ENCODE peak calls at places on chromosomes 11 and 22, in nine cellular contexts. One of them, this sample, is unnamed.

GRCh38 chr11:19232910-19233503 is 7.7 kb downstream of the E2F8 start:
- ATAC-seq in left ventricle myocardium superior: no peak
- ATAC-seq in A549: peak
- ATAC-seq in pancreas: no peak
- ATAC-seq in CD8-positive, alpha-beta T cell: no peak
- ATAC-seq in activated CD8-positive, alpha-beta T cell treated with anti-CD3 and anti-CD28 coated beads for 36 hours: no peak
- ATAC-seq in right cardiac atrium: peak
- ATAC-seq in CD4-positive, alpha-beta T cell: no peak
- ATAC-seq in activated CD4-positive, alpha-beta T cell treated with anti-CD3 and anti-CD28 coated beads for 36 hours: no peak
- ATAC-seq in this sample: no peak

GRCh38 chr22:40070701-40071100 is 75.9 kb downstream of the FAM83F start:
- ATAC-seq in activated CD4-positive, alpha-beta T cell treated with anti-CD3 and anti-CD28 coated beads for 36 hours: peak
- ATAC-seq in CD8-positive, alpha-beta T cell: no peak
- ATAC-seq in pancreas: no peak
- ATAC-seq in CD4-positive, alpha-beta T cell: no peak
- ATAC-seq in left ventricle myocardium superior: peak
- ATAC-seq in activated CD8-positive, alpha-beta T cell treated with anti-CD3 and anti-CD28 coated beads for 36 hours: peak
- ATAC-seq in A549: no peak
- ATAC-seq in right cardiac atrium: peak
- ATAC-seq in this sample: peak

GRCh38 chr11:36564376-36565032 is 3.3 kb upstream of the RAG1 start:
- ATAC-seq in activated CD8-positive, alpha-beta T cell treated with anti-CD3 and anti-CD28 coated beads for 36 hours: peak
- ATAC-seq in A549: peak
- ATAC-seq in right cardiac atrium: peak
- ATAC-seq in left ventricle myocardium superior: peak
- ATAC-seq in activated CD4-positive, alpha-beta T cell treated with anti-CD3 and anti-CD28 coated beads for 36 hours: peak
- ATAC-seq in CD4-positive, alpha-beta T cell: peak
- ATAC-seq in pancreas: peak
- ATAC-seq in CD8-positive, alpha-beta T cell: peak
- ATAC-seq in this sample: no peak

GRCh38 chr11:88656960-88657738 is 319.6 kb upstream of the CTSC start:
- ATAC-seq in CD8-positive, alpha-beta T cell: no peak
- ATAC-seq in A549: no peak
- ATAC-seq in activated CD8-positive, alpha-beta T cell treated with anti-CD3 and anti-CD28 coated beads for 36 hours: no peak
- ATAC-seq in pancreas: no peak
- ATAC-seq in CD4-positive, alpha-beta T cell: no peak
- ATAC-seq in left ventricle myocardium superior: no peak
- ATAC-seq in activated CD4-positive, alpha-beta T cell treated with anti-CD3 and anti-CD28 coated beads for 36 hours: no peak
- ATAC-seq in right cardiac atrium: no peak
- ATAC-seq in this sample: no peak

GRCh38 chr11:77418155-77418980 is 55.5 kb downstream of the PAK1 start:
- ATAC-seq in pancreas: no peak
- ATAC-seq in CD4-positive, alpha-beta T cell: no peak
- ATAC-seq in activated CD4-positive, alpha-beta T cell treated with anti-CD3 and anti-CD28 coated beads for 36 hours: no peak
- ATAC-seq in activated CD8-positive, alpha-beta T cell treated with anti-CD3 and anti-CD28 coated beads for 36 hours: peak
- ATAC-seq in left ventricle myocardium superior: no peak
- ATAC-seq in CD8-positive, alpha-beta T cell: no peak
- ATAC-seq in right cardiac atrium: no peak
- ATAC-seq in A549: no peak
- ATAC-seq in this sample: no peak

GRCh38 chr11:26188559-26188958 is 143.4 kb upstream of the ANO3 start:
- ATAC-seq in activated CD4-positive, alpha-beta T cell treated with anti-CD3 and anti-CD28 coated beads for 36 hours: no peak
- ATAC-seq in A549: no peak
- ATAC-seq in CD8-positive, alpha-beta T cell: no peak
- ATAC-seq in right cardiac atrium: peak
- ATAC-seq in CD4-positive, alpha-beta T cell: no peak
- ATAC-seq in pancreas: no peak
- ATAC-seq in left ventricle myocardium superior: peak
- ATAC-seq in activated CD8-positive, alpha-beta T cell treated with anti-CD3 and anti-CD28 coated beads for 36 hours: no peak
- ATAC-seq in this sample: no peak

GRCh38 chr11:42958635-42959034 is 353.2 kb upstream of the API5 start:
- ATAC-seq in left ventricle myocardium superior: no peak
- ATAC-seq in CD4-positive, alpha-beta T cell: no peak
- ATAC-seq in pancreas: no peak
- ATAC-seq in activated CD8-positive, alpha-beta T cell treated with anti-CD3 and anti-CD28 coated beads for 36 hours: no peak
- ATAC-seq in activated CD4-positive, alpha-beta T cell treated with anti-CD3 and anti-CD28 coated beads for 36 hours: no peak
- ATAC-seq in right cardiac atrium: no peak
- ATAC-seq in CD8-positive, alpha-beta T cell: no peak
- ATAC-seq in A549: no peak
- ATAC-seq in this sample: no peak

GRCh38 chr11:23723861-23724260 is 773.0 kb upstream of the LUZP2 start:
- ATAC-seq in CD8-positive, alpha-beta T cell: no peak
- ATAC-seq in left ventricle myocardium superior: no peak
- ATAC-seq in pancreas: no peak
- ATAC-seq in activated CD8-positive, alpha-beta T cell treated with anti-CD3 and anti-CD28 coated beads for 36 hours: no peak
- ATAC-seq in activated CD4-positive, alpha-beta T cell treated with anti-CD3 and anti-CD28 coated beads for 36 hours: no peak
- ATAC-seq in A549: no peak
- ATAC-seq in CD4-positive, alpha-beta T cell: no peak
- ATAC-seq in right cardiac atrium: no peak
- ATAC-seq in this sample: no peak

GRCh38 chr11:45745065-45745811 is 59.7 kb upstream of the SLC35C1 start:
- ATAC-seq in CD4-positive, alpha-beta T cell: no peak
- ATAC-seq in right cardiac atrium: peak
- ATAC-seq in A549: no peak
- ATAC-seq in left ventricle myocardium superior: peak
- ATAC-seq in activated CD8-positive, alpha-beta T cell treated with anti-CD3 and anti-CD28 coated beads for 36 hours: no peak
- ATAC-seq in pancreas: peak
- ATAC-seq in activated CD4-positive, alpha-beta T cell treated with anti-CD3 and anti-CD28 coated beads for 36 hours: no peak
- ATAC-seq in CD8-positive, alpha-beta T cell: no peak
- ATAC-seq in this sample: no peak

GRCh38 chr11:75718406-75719088 is 909 bp downstream of the MOGAT2 start:
- ATAC-seq in CD8-positive, alpha-beta T cell: no peak
- ATAC-seq in activated CD8-positive, alpha-beta T cell treated with anti-CD3 and anti-CD28 coated beads for 36 hours: no peak
- ATAC-seq in A549: no peak
- ATAC-seq in pancreas: peak
- ATAC-seq in activated CD4-positive, alpha-beta T cell treated with anti-CD3 and anti-CD28 coated beads for 36 hours: no peak
- ATAC-seq in right cardiac atrium: no peak
- ATAC-seq in CD4-positive, alpha-beta T cell: no peak
- ATAC-seq in left ventricle myocardium superior: no peak
- ATAC-seq in this sample: no peak

GRCh38 chr11:34915136-34916013 is 804 bp downstream of the APIP start:
- ATAC-seq in A549: no peak
- ATAC-seq in left ventricle myocardium superior: peak
- ATAC-seq in CD8-positive, alpha-beta T cell: peak
- ATAC-seq in right cardiac atrium: peak
- ATAC-seq in activated CD8-positive, alpha-beta T cell treated with anti-CD3 and anti-CD28 coated beads for 36 hours: peak
- ATAC-seq in CD4-positive, alpha-beta T cell: peak
- ATAC-seq in pancreas: no peak
- ATAC-seq in activated CD4-positive, alpha-beta T cell treated with anti-CD3 and anti-CD28 coated beads for 36 hours: no peak
- ATAC-seq in this sample: no peak

GRCh38 chr11:94151903-94152677 is 23.4 kb downstream of the PANX1 start:
- ATAC-seq in A549: peak
- ATAC-seq in left ventricle myocardium superior: peak
- ATAC-seq in CD8-positive, alpha-beta T cell: no peak
- ATAC-seq in right cardiac atrium: peak
- ATAC-seq in activated CD8-positive, alpha-beta T cell treated with anti-CD3 and anti-CD28 coated beads for 36 hours: peak
- ATAC-seq in activated CD4-positive, alpha-beta T cell treated with anti-CD3 and anti-CD28 coated beads for 36 hours: peak
- ATAC-seq in CD4-positive, alpha-beta T cell: no peak
- ATAC-seq in pancreas: peak
- ATAC-seq in this sample: peak

GRCh38 chr11:30914143-30914762 is 328.1 kb upstream of the MPPED2 start:
- ATAC-seq in left ventricle myocardium superior: peak
- ATAC-seq in right cardiac atrium: peak
- ATAC-seq in pancreas: peak
- ATAC-seq in CD4-positive, alpha-beta T cell: no peak
- ATAC-seq in A549: peak
- ATAC-seq in activated CD8-positive, alpha-beta T cell treated with anti-CD3 and anti-CD28 coated beads for 36 hours: no peak
- ATAC-seq in CD8-positive, alpha-beta T cell: no peak
- ATAC-seq in activated CD4-positive, alpha-beta T cell treated with anti-CD3 and anti-CD28 coated beads for 36 hours: peak
- ATAC-seq in this sample: no peak

GRCh38 chr11:46420513-46420912 is 28.9 kb upstream of the CHRM4 start:
- ATAC-seq in left ventricle myocardium superior: no peak
- ATAC-seq in CD4-positive, alpha-beta T cell: no peak
- ATAC-seq in right cardiac atrium: no peak
- ATAC-seq in CD8-positive, alpha-beta T cell: no peak
- ATAC-seq in pancreas: no peak
- ATAC-seq in activated CD8-positive, alpha-beta T cell treated with anti-CD3 and anti-CD28 coated beads for 36 hours: no peak
- ATAC-seq in activated CD4-positive, alpha-beta T cell treated with anti-CD3 and anti-CD28 coated beads for 36 hours: no peak
- ATAC-seq in A549: no peak
- ATAC-seq in this sample: no peak

GRCh38 chr11:70595452-70595851 is 197.1 kb downstream of the CTTN start:
- ATAC-seq in pancreas: no peak
- ATAC-seq in activated CD4-positive, alpha-beta T cell treated with anti-CD3 and anti-CD28 coated beads for 36 hours: no peak
- ATAC-seq in CD4-positive, alpha-beta T cell: no peak
- ATAC-seq in A549: no peak
- ATAC-seq in right cardiac atrium: no peak
- ATAC-seq in CD8-positive, alpha-beta T cell: no peak
- ATAC-seq in left ventricle myocardium superior: no peak
- ATAC-seq in activated CD8-positive, alpha-beta T cell treated with anti-CD3 and anti-CD28 coated beads for 36 hours: no peak
- ATAC-seq in this sample: no peak

GRCh38 chr11:36398261-36398953 is 102.3 kb downstream of the PRR5L start:
- ATAC-seq in right cardiac atrium: no peak
- ATAC-seq in A549: no peak
- ATAC-seq in CD8-positive, alpha-beta T cell: no peak
- ATAC-seq in activated CD4-positive, alpha-beta T cell treated with anti-CD3 and anti-CD28 coated beads for 36 hours: no peak
- ATAC-seq in activated CD8-positive, alpha-beta T cell treated with anti-CD3 and anti-CD28 coated beads for 36 hours: no peak
- ATAC-seq in pancreas: no peak
- ATAC-seq in left ventricle myocardium superior: no peak
- ATAC-seq in CD4-positive, alpha-beta T cell: no peak
- ATAC-seq in this sample: no peak

GRCh38 chr11:12170984-12171383 is 60.6 kb downstream of the MICAL2 start:
- ATAC-seq in CD8-positive, alpha-beta T cell: no peak
- ATAC-seq in CD4-positive, alpha-beta T cell: no peak
- ATAC-seq in A549: no peak
- ATAC-seq in activated CD4-positive, alpha-beta T cell treated with anti-CD3 and anti-CD28 coated beads for 36 hours: no peak
- ATAC-seq in right cardiac atrium: peak
- ATAC-seq in pancreas: peak
- ATAC-seq in activated CD8-positive, alpha-beta T cell treated with anti-CD3 and anti-CD28 coated beads for 36 hours: no peak
- ATAC-seq in left ventricle myocardium superior: peak
- ATAC-seq in this sample: no peak

GRCh38 chr11:65129649-65130441 is 4.5 kb downstream of the SYVN1 start:
- ATAC-seq in CD8-positive, alpha-beta T cell: no peak
- ATAC-seq in CD4-positive, alpha-beta T cell: no peak
- ATAC-seq in right cardiac atrium: no peak
- ATAC-seq in activated CD4-positive, alpha-beta T cell treated with anti-CD3 and anti-CD28 coated beads for 36 hours: no peak
- ATAC-seq in activated CD8-positive, alpha-beta T cell treated with anti-CD3 and anti-CD28 coated beads for 36 hours: no peak
- ATAC-seq in pancreas: no peak
- ATAC-seq in A549: no peak
- ATAC-seq in left ventricle myocardium superior: no peak
- ATAC-seq in this sample: no peak

This sample was measured in activated CD4-positive, CD25-positive, alpha-beta regulatory T cell treated with anti-CD3 and anti-CD28 coated beads, Interleukin-2, amount 50 U/mL, for 24 hours.